ENCODE peak calls at places on chromosomes 4 and X, in five cellular contexts. O, K, R, M and A are unnamed samples.
A peak's percentile ranks its signal among the peaks of the same experiment; 100 is the strongest.

GRCh38 chrX:46298821-46299220 is 246.4 kb downstream of the ZNF674 start:
- DNase-seq in O (no peak), K (no peak), R (no peak), M (no peak), A (no peak)

GRCh38 chr4:56330691-56331090 is 56.6 kb downstream of the AASDH start:
- DNase-seq in O (peak; percentile 7), K (no peak), R (no peak), M (no peak), A (no peak)

GRCh38 chr4:44869222-44869882 is 143.0 kb upstream of the GNPDA2 start:
- DNase-seq in O (no peak), K (no peak), R (no peak), M (no peak), A (no peak)

GRCh38 chr4:71663780-71664179 is 120.1 kb downstream of the GC start:
- DNase-seq in O (no peak), K (no peak), R (no peak), M (no peak), A (no peak)

GRCh38 chrX:48919360-48919821 is 567 bp upstream of the PIM2 start:
- DNase-seq in O (no peak), K (no peak), R (no peak), M (no peak), A (no peak)

GRCh38 chr4:186128842-186129241 is 24.3 kb downstream of the FAM149A start:
- DNase-seq in O (no peak), K (no peak), R (no peak), M (no peak), A (no peak)

GRCh38 chr4:623914-624626 is 1.3 kb upstream of the PDE6B start:
- DNase-seq in O (no peak), K (no peak), R (no peak), M (peak; percentile 25), A (no peak)

GRCh38 chr4:125461676-125462363 is 147.1 kb downstream of the FAT4 start:
- DNase-seq in O (no peak), K (no peak), R (no peak), M (no peak), A (no peak)

GRCh38 chr4:335515-335914 is 2.1 kb upstream of the ZNF141 start:
- DNase-seq in O (no peak), K (no peak), R (no peak), M (no peak), A (no peak)

GRCh38 chr4:137200322-137200721 is 332.0 kb downstream of the PCDH18 start:
- DNase-seq in O (no peak), K (no peak), R (no peak), M (no peak), A (no peak)

DNA sequence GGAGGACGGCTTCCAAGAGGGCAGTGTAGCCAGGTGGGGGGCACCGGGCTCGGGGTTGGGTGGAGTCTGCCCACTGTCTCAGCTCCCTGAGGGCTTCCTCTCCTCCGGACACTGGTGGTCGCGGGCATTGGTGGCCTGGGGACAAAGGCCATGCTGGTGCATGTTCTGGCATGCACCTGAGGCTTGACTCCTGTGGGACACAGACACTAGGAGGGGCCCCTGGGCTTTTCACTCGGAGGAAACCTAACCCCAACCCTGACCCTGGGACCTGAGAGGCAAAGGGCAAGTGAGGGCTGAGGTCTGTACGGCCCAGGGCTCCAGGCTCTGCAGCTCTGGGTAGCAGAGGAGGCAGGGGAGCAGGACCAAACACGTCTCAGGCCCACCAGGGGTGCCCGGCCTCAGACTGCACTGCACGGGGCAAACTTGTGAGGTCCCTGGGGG is 22.3 kb upstream of the FGFR3 start:
- DNase-seq in O (no peak), K (no peak), R (peak; percentile 52), M (no peak), A (no peak)
- H3K4me1 ChIP-seq in O (peaks cover 20% of the 10 kb centered on the region), K (peaks cover 9% of the 10 kb centered on the region), R (peaks cover 87% of the 10 kb centered on the region), M (peaks cover 67% of the 10 kb centered on the region), A (peaks cover 5% of the 10 kb centered on the region)

GRCh38 chr4:11428701-11429571 is at the start of gene HS3ST1:
- DNase-seq in O (peak; percentile 67), K (no peak), R (no peak), M (peak; percentile 86), A (peak; percentile 91)
- TF ChIP-seq POLR2A in O (no peak), K (no peak), R (no peak), M (no peak), A (peak; percentile 78)

GRCh38 chr4:119014658-119015057 is 121.0 kb upstream of the MYOZ2 start:
- DNase-seq in O (no peak), K (no peak), R (no peak), M (no peak), A (no peak)
- TF ChIP-seq EP300 in O (no peak), K (no peak), R (no peak), M (no peak), A (no peak)

DNA sequence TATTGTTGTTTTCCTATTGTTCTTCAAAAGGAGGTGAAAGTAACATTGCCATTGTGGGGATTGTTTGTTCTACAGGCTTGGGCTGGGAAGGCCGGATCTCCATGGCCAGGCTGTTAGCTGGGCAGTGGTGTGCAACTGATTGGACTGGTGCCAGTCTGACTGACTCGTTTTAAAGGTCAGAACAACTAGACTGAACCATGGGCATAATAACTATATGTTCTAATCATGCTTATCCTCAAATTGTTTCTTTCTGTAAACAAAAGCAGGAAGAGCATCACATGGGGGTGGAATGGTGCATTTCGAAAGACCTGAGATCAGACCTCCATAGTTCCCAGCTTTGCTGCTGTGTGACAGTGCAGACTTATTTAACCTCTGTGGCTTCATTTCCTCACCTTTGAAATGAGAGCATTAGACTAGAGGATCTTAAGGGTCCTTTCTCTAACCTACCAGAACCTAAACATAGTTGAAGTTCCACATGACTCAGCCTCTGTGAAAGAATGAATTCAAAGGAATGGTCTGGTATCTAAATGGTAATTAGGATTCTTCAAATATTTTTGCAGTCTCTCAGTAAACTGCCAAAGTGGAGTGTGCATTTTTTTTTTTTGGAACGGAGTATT is 66.7 kb upstream of the PGRMC2 start:
- DNase-seq in O (peak; percentile 17), K (no peak), R (peak; percentile 30), M (no peak), A (peak; percentile 17)
- H3K4me1 ChIP-seq in O (peaks cover 92% of the 10 kb centered on the region), K (no peaks in the 10 kb centered on the region), R (peaks cover 25% of the 10 kb centered on the region), M (peaks cover 28% of the 10 kb centered on the region), A (peaks cover 29% of the 10 kb centered on the region)

GRCh38 chr4:26257850-26258249 is 63.0 kb upstream of the RBPJ start:
- DNase-seq in O (no peak), K (peak; percentile 30), R (no peak), M (no peak), A (no peak)

GRCh38 chr4:26248647-26249046 is 72.2 kb upstream of the RBPJ start:
- DNase-seq in O (no peak), K (no peak), R (no peak), M (no peak), A (peak; percentile 21)

GRCh38 chr4:26256016-26256415 is 64.8 kb upstream of the RBPJ start:
- DNase-seq in O (no peak), K (no peak), R (no peak), M (no peak), A (no peak)

GRCh38 chr4:26252349-26252748 is 68.5 kb upstream of the RBPJ start:
- DNase-seq in O (no peak), K (peak; percentile 27), R (peak; percentile 78), M (no peak), A (no peak)
- TF ChIP-seq POLR2A in O (no peak), K (no peak), R (no peak), M (no peak), A (no peak)

DNA sequence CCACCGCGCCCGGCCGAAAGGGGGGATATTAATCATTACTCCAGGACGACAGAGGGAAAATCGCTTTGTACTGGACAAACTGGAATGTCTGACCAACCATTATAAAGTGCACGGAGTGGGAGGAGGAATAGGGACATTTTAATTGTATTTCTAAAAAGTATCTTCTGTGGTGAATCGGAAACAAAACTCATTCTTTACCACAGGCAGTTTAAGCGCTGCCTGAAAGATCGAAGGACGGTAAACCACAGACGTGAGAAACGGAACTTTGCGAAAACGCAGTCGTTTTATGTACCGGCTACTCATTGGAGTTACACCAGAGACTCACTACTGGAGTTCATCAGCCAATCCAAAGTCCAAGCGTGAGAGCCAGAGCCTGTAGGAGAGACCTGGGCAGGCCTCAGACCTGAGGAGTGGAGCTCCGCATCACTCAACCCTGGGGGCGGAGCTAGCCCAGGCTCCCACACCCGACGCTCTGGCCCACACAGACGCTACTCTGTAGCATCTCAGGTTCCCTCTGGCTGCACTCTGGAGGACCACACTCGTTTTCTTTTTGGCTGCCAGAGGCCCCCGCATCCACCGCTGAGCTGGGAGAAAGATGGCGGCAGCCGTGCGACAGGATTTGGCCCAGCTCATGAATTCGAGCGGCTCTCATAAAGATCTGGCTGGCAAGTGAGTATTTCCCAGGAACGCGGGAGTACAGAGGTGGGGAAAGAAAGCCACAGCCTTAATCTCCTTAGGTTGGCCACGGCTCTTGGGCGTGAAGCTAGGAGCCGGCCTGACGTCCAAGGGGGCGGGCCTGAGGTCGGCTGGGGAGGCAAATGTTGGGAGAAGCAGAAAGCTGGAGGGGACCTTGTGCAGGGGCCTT is at the start of gene COPS4:
- DNase-seq in O (peak; percentile 87), K (peak; percentile 100), R (peak; percentile 100), M (peak; percentile 98), A (peak; percentile 97)
- TF ChIP-seq EP300 in O (peak; percentile 22), K (peak; percentile 66), R (no peak), M (no peak), A (peak; percentile 39)

DNA sequence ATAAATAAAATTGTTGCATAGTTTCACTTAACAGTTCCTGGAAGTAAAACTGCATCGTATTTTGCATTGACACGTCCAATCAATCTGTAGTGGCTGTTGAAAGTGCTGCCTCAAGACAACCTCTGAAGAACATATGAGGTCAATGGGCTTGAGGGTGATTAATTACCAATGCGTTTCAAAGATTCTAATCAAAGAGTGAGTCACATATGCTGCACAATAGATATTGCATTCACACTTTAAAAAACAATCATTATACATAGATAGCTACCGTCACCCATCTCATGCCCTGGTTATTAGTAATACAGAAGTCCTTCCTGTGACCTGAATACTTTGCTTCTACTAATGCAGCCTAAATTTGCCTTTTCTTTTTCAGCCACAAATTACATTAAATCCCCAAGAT is 743.3 kb upstream of the SLIT2 start:
- DNase-seq in O (no peak), K (no peak), R (no peak), M (no peak), A (no peak)
- H3K4me1 ChIP-seq in O (no peaks in the 10 kb centered on the region), K (no peaks in the 10 kb centered on the region), R (no peaks in the 10 kb centered on the region), M (no peaks in the 10 kb centered on the region), A (no peaks in the 10 kb centered on the region)